ENCODE peak calls at places on chromosomes 5 and 9, in eight cellular contexts. U is left ventricle myocardium inferior, L is cardiac muscle cell, W is H9, X is tibial artery, P is vagina, M is PC-3, G is DND-41. D is an unnamed sample.

GRCh38 chr5:63233906-63234305 is 655.3 kb downstream of the LRRC70 start:
- DNase-seq in X (no peak), M (no peak), L (no peak), P (no peak), U (no peak), G (no peak), W (no peak), D (no peak)

GRCh38 chr5:59683311-59683710 is 210.2 kb downstream of the PDE4D start:
- DNase-seq in X (no peak), M (no peak), G (no peak), P (no peak), U (no peak), W (no peak), L (no peak), D (no peak)

GRCh38 chr5:88502179-88503064 is 233.8 kb upstream of the TMEM161B start:
- DNase-seq in L (no peak), P (no peak), M (no peak), G (peak), W (no peak), U (no peak), X (no peak), D (no peak)

GRCh38 chr9:71858812-71859211 is 52.2 kb downstream of the ABHD17B start:
- DNase-seq in G (no peak), P (no peak), W (no peak), X (no peak), U (no peak), M (no peak), L (no peak), D (peak)

GRCh38 chr5:29185558-29185957 is 2007.9 kb upstream of the CDH6 start:
- DNase-seq in G (no peak), X (no peak), U (no peak), W (no peak), M (no peak), P (no peak), L (no peak), D (no peak)

GRCh38 chr9:116855881-116856662 is 169.0 kb downstream of the TRIM32 start:
- DNase-seq in G (no peak), M (peak), W (no peak), L (no peak), P (no peak), U (no peak), X (no peak), D (peak)

GRCh38 chr9:132156256-132156655 is 5.6 kb upstream of the NTNG2 start:
- DNase-seq in W (no peak), G (no peak), U (no peak), L (no peak), M (no peak), P (no peak), X (no peak), D (no peak)

GRCh38 chr5:172918421-172919371 is 40.5 kb upstream of the RPL26L1 start:
- DNase-seq in L (no peak), G (no peak), M (no peak), X (no peak), W (no peak), U (no peak), P (no peak), D (no peak)

GRCh38 chr5:179762079-179762780 is 29.6 kb downstream of the MAML1 start:
- DNase-seq in W (no peak), M (peak), P (no peak), X (no peak), G (peak), L (no peak), U (no peak), D (no peak)

GRCh38 chr5:59760798-59761348 is 132.7 kb downstream of the PDE4D start:
- DNase-seq in L (no peak), W (no peak), G (no peak), P (no peak), M (peak), X (no peak), U (no peak), D (peak)

GRCh38 chr9:113682297-113682771 is 193.8 kb upstream of the ZNF618 start:
- DNase-seq in M (peak), X (peak), W (peak), G (peak), P (no peak), L (peak), U (peak), D (peak)

GRCh38 chr5:108380531-108381021 is 1.3 kb downstream of the FBXL17 start:
- DNase-seq in P (no peak), U (peak), X (peak), L (peak), M (peak), W (peak), G (peak), D (peak)

GRCh38 chr9:97564291-97565175 is 63.1 kb downstream of the TMOD1 start:
- DNase-seq in W (peak), L (no peak), X (peak), P (no peak), M (peak), U (no peak), G (no peak), D (peak)

GRCh38 chr5:78626009-78626571 is 22.5 kb downstream of the LHFPL2 start:
- DNase-seq in W (no peak), P (no peak), M (no peak), G (no peak), X (peak), L (peak), U (no peak), D (no peak)

GRCh38 chr5:150116667-150117395 is 30.5 kb upstream of the CSF1R start:
- DNase-seq in L (no peak), W (peak), X (no peak), G (no peak), P (no peak), M (peak), U (no peak), D (peak)

GRCh38 chr5:32190094-32190493 is 16.0 kb upstream of the GOLPH3 start:
- DNase-seq in U (peak), W (no peak), G (no peak), M (no peak), X (no peak), L (no peak), P (no peak), D (no peak)

GRCh38 chr5:72790188-72790587 is 26.3 kb upstream of the TNPO1 start:
- DNase-seq in G (no peak), L (no peak), P (no peak), X (no peak), M (no peak), W (no peak), U (no peak), D (no peak)

GRCh38 chr9:19104528-19105282 is 2.0 kb upstream of the HAUS6 start:
- DNase-seq in W (no peak), M (no peak), X (no peak), G (no peak), L (no peak), U (no peak), P (no peak), D (no peak)

GRCh38 chr9:87077986-87078385 is 130.7 kb upstream of the GAS1 start:
- DNase-seq in G (no peak), U (no peak), W (no peak), L (no peak), X (no peak), M (no peak), P (no peak), D (no peak)

GRCh38 chr9:87081523-87081922 is 134.2 kb upstream of the GAS1 start:
- DNase-seq in U (no peak), M (no peak), L (no peak), X (no peak), G (no peak), W (no peak), P (no peak), D (no peak)

GRCh38 chr9:87083986-87084385 is 136.7 kb upstream of the GAS1 start:
- DNase-seq in M (no peak), L (no peak), P (no peak), G (no peak), U (no peak), X (no peak), W (no peak), D (no peak)

GRCh38 chr9:87084407-87084806 is 137.1 kb upstream of the GAS1 start:
- DNase-seq in L (no peak), G (no peak), M (no peak), X (no peak), W (no peak), P (no peak), U (no peak), D (no peak)

GRCh38 chr9:87080512-87081225 is 133.4 kb upstream of the GAS1 start:
- DNase-seq in P (no peak), L (peak), G (no peak), X (no peak), M (peak), U (no peak), W (no peak), D (no peak)
- H3K27ac ChIP-seq in P (peak), L (peak), G (no peak), X (no peak), M (no peak), U (peak), W (no peak), D (no peak)

GRCh38 chr5:8993031-8993430 is 552.8 kb downstream of the SEMA5A start:
- DNase-seq in M (peak), L (peak), U (no peak), X (no peak), W (no peak), G (no peak), P (no peak), D (no peak)
- TF ChIP-seq CTCF in M (peak), L (peak), U (no peak), X (no peak), W (peak), G (peak), P (no peak), D (peak)

DNA sequence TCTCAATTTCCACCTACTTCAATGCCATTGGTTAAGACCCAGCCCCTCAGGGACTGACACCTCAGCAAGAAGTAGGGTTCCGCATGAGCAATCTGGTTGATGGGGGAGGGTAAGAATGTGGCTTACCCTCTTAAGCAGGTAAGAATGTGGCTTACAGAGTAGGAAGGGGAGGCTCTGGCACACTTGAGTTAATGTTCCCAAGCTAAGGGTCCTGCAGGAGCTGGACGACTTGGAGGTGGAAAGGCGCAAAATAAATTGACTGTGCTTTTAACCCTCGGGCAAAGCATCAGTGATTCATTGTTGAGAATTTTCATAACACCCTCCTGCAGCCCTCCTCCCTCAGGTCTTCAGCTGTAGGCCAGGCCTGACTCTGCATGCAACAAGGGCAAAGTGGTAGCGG is 24.9 kb upstream of the ADRA1B start:
- DNase-seq in X (no peak), U (no peak), L (no peak), G (no peak), W (no peak), M (peak), P (no peak), D (no peak)
- H3K27ac ChIP-seq in X (no peak), U (no peak), L (no peak), G (no peak), W (no peak), M (peak), P (no peak), D (no peak)

DNA sequence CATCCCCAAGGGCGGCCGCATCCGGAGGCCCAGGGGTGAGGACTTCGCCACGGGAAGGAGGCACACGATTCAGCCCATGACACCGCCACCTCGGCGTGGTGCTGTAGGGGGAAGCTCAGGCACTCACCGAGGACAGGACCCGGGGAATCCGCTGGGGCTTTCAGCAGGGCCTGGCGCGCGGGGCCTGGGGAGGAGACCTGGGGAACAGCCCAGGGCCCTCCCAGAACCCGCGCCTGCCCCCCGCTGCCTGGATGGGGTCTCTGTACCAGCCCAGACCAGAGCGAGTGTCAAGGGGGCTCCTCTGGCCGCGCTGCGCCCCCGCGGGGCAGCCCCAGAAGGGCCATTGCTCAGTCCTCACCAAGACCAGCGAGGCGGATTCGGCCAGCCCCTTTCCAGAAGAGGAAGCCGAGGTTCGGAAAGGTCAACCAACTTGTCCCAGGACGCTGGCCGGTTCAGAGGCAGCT is 12.8 kb downstream of the COL23A1 start:
- DNase-seq in P (no peak), L (no peak), M (no peak), U (no peak), X (no peak), W (peak), G (no peak), D (no peak)
- TF ChIP-seq CTCF in P (no peak), L (no peak), M (no peak), U (no peak), X (no peak), W (peak), G (no peak), D (no peak)

DNA sequence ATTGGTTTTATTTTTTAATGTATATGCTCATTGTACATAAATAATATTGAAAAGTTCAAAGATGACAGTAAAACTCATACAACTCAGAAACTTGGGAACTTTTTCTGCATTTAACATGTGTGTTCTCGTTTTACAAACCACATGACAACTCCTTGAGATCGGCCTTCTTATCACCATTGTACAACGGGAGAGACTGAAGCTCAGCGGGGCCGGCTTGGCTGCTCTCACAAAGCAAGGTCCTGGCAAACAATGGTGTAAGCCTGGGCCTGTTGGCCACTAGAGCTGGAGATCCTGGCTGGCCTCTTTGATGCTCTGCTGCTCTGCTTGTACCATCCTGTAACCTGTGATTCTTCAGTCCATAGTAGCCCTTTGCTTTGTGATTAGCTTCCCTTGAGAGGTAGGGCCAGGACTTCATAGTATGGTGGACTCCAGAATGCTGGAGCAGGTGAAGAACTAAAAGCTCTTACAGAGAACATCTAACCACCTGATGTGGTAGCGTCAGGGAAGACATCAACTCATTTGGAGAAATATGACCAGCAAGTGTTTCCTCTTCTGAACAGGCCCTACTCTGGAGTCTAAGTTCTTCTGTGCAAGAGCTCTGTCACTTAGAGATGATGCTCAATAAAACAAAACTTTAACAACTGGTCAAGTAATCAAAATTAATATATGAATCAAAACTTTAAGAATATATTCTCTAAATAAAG is 85.6 kb downstream of the CYFIP2 start:
- DNase-seq in X (no peak), M (no peak), P (no peak), W (no peak), L (no peak), G (no peak), U (no peak), D (no peak)
- H3K27ac ChIP-seq in X (no peak), M (no peak), P (no peak), W (no peak), L (no peak), G (no peak), U (no peak), D (no peak)

DNA sequence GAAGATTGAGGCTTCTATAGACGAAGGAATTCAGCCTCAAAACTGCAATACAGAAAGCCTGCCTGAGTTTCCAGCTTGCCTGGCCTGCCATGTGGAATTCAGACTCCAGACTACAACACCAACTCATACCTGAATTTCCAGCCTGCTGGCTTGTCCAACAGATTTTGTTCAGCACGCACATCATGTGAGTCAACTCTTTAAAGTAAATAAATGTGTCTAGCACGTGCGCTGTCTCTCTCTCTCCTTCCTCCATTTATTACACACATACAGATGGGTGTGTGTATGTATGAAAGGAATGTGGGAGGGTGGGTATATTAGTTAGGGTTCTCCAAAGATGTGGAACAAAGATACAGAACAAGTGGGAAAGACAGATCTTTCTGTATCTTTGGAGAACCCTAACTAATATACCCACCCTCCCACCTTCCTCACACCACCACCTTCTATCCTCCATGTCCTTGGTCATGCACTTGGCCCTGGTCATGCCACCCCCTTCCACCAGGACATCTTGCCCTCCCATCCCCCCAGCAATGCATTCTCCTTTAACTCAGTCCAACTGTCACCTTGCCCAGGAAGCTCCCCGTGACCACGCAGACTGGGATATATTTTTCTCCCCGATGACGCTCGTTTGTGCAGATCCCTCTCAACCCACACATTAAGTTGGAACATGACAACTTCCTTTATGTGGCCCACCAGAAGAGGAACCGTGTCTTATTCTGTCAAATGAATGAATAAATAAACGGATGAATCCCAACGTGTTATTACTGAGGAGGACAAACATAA is 82.5 kb upstream of the TAS2R1 start:
- DNase-seq in L (no peak), W (no peak), G (no peak), U (no peak), P (no peak), X (no peak), M (peak), D (peak)
- TF ChIP-seq CTCF in L (no peak), W (no peak), G (no peak), U (no peak), P (no peak), X (no peak), M (no peak), D (no peak)

DNA sequence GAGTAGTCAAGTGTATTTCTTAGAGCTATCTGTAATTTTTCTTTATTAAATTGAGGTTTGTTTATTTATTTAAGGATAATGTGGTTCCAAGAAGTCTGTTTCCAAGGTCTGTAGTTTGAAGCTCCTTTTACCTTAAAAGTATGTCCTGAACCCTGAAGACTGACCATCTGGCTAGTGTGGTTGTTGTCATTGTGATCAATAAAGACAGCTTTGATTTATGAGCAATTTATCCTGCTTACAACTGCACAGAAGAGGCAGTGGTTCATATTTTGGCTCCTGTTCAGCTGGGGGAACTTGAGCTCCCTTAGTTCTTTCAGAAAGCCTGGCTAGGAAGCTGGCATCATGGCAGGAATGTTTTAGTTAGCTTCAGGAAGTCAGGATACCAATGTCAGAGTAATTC is 118.8 kb downstream of the ZSWIM6 start:
- DNase-seq in L (no peak), G (no peak), U (no peak), P (no peak), M (peak), X (no peak), W (no peak), D (peak)
- H3K27ac ChIP-seq in L (no peak), G (no peak), U (peak), P (no peak), M (peak), X (peak), W (no peak), D (no peak)

GRCh38 chr9:92728831-92729734 is 35.5 kb downstream of the BICD2 start:
- DNase-seq in X (no peak), U (no peak), L (no peak), M (no peak), P (peak), G (no peak), W (peak), D (no peak)
- TF ChIP-seq CTCF in X (peak), U (peak), L (peak), M (no peak), P (no peak), G (no peak), W (peak), D (no peak)

DNA sequence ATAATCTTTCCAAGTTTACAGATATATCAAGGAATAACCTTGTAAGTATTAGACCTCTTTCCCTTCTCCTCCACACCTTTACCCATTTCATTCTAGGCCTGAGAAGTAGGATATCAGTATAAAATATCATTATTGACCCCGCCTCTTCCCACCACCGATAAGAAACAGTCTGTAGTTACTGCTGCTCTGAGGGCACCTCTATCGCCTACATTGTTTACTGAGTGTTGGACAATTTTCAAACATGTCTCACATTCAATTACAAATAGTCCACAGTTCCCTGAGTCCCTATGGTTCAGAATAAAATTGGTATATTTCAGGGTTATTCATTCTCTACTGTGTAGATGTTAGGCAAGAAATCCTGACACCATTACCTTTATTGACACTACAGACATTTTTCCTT is 73.4 kb downstream of the TEK start:
- DNase-seq in P (no peak), W (no peak), L (no peak), U (no peak), M (no peak), G (no peak), X (no peak), D (no peak)
- H3K27ac ChIP-seq in P (peak), W (no peak), L (no peak), U (no peak), M (no peak), G (no peak), X (no peak), D (no peak)

DNA sequence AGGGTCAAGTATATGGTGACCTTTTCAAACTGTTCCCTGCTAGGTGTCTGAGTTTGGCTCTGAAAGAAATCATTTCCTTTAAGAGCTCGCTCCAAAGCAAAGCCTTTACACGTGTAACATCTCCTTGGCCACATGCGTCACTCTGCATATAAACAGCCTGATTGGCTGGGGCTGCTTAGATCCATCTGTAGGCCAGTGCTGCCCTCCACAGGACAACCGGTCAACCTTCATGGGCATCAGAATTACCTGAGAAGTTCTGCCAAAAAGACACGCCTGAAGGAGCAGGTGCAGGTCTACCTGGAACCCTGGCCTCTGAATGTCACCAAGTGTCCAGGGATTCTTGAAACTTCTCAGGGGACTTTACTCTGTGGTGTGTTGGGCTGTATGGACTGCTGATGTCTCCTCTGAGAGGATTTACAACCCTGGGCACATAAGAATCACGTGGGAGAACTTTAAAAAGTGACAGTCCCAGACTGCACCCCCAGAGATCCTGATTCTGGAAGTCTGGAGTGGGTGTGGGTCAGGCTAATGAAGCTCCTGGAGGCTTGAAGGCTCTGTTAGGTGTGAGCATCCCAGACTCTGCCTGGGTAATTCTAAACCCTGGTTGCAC is 497.6 kb downstream of the GADD45G start:
- DNase-seq in U (peak), L (peak), G (peak), X (peak), P (no peak), W (peak), M (peak), D (peak)
- TF ChIP-seq CTCF in U (peak), L (peak), G (peak), X (peak), P (peak), W (peak), M (peak), D (peak)